ENCODE peak calls at places on chromosomes 1 and 21, in nine cellular contexts. G is heart right ventricle, W is brain microvascular endothelial cell, R is body of pancreas, M is IMR-90, T is esophagus squamous epithelium, Q is heart left ventricle, K is right lobe of liver, F is tibial nerve. Y is an unnamed sample. For H3K36me3, the result is how much of the 10 kb centered on the place peaks cover.

GRCh38 chr1:10962483-10962882 is 50.0 kb upstream of the TARDBP start:
- DNase-seq in G (no peak), W (no peak), R (peak), M (no peak), T (no peak), Q (no peak), K (no peak), F (no peak), Y (no peak)

GRCh38 chr1:10630661-10631120 is 155.9 kb downstream of the PEX14 start:
- DNase-seq in G (no peak), W (no peak), R (peak), M (no peak), T (no peak), Q (peak), K (no peak), F (no peak), Y (no peak)

GRCh38 chr1:75567212-75567611 is 43.7 kb downstream of the SLC44A5 start:
- DNase-seq in G (no peak), W (no peak), R (no peak), M (no peak), T (no peak), Q (no peak), K (no peak), F (no peak), Y (no peak)

GRCh38 chr1:201125019-201125418 is 2.0 kb downstream of the ASCL5 start:
- DNase-seq in G (no peak), W (no peak), R (peak), M (no peak), T (no peak), Q (no peak), K (no peak), F (no peak), Y (no peak)

GRCh38 chr1:154442006-154442740 is 37.0 kb downstream of the IL6R start:
- DNase-seq in G (no peak), W (peak), R (no peak), M (peak), T (no peak), Q (no peak), K (no peak), F (no peak), Y (no peak)

GRCh38 chr1:23798662-23799142 is 1.9 kb downstream of the GALE start:
- DNase-seq in G (no peak), W (no peak), R (peak), M (no peak), T (no peak), Q (no peak), K (peak), F (no peak), Y (no peak)

GRCh38 chr1:83882906-83883305 is 116.0 kb downstream of the TTLL7 start:
- DNase-seq in G (peak), W (peak), R (no peak), M (peak), T (no peak), Q (no peak), K (peak), F (no peak), Y (peak)

GRCh38 chr1:228062812-228063211 is 19.7 kb upstream of the ARF1 start:
- DNase-seq in G (no peak), W (no peak), R (no peak), M (no peak), T (no peak), Q (no peak), K (no peak), F (no peak), Y (no peak)

GRCh38 chr1:53127546-53127945 is 14.9 kb downstream of the SLC1A7 start:
- DNase-seq in G (no peak), W (no peak), R (no peak), M (peak), T (no peak), Q (no peak), K (peak), F (no peak), Y (no peak)

GRCh38 chr1:15869413-15869812 is 21.9 kb downstream of the SPEN start:
- DNase-seq in G (no peak), W (no peak), R (no peak), M (no peak), T (no peak), Q (no peak), K (no peak), F (no peak), Y (no peak)

GRCh38 chr1:38923607-38924006 is 18.0 kb downstream of the RHBDL2 start:
- DNase-seq in G (no peak), W (no peak), R (no peak), M (no peak), T (no peak), Q (no peak), K (no peak), F (no peak), Y (peak)

GRCh38 chr1:203104096-203104495 is 18.3 kb upstream of the MYOG start:
- DNase-seq in G (no peak), W (no peak), R (no peak), M (no peak), T (no peak), Q (no peak), K (no peak), F (no peak), Y (no peak)

GRCh38 chr1:78092686-78093085 is 46.9 kb downstream of the GIPC2 start:
- DNase-seq in G (no peak), W (no peak), R (no peak), M (no peak), T (no peak), Q (no peak), K (no peak), F (no peak), Y (peak)

GRCh38 chr1:101240041-101240430 is 3.2 kb downstream of the S1PR1 start:
- DNase-seq in G (peak), W (no peak), R (no peak), M (no peak), T (no peak), Q (peak), K (no peak), F (no peak), Y (no peak)

GRCh38 chr21:40067751-40068150 is 200.5 kb downstream of the PCP4 start:
- DNase-seq in G (no peak), W (no peak), R (no peak), M (no peak), T (no peak), Q (no peak), K (no peak), F (no peak), Y (no peak)

GRCh38 chr1:21868482-21868881 is 56.4 kb downstream of the LDLRAD2 start:
- DNase-seq in G (no peak), W (no peak), R (no peak), M (no peak), T (no peak), Q (no peak), K (no peak), F (no peak), Y (no peak)

GRCh38 chr1:2641381-2642130 is 8.7 kb upstream of the MMEL1 start:
- DNase-seq in G (no peak), W (no peak), R (no peak), M (no peak), T (no peak), Q (peak), K (peak), F (no peak), Y (no peak)

GRCh38 chr1:54810144-54810942 is 9.2 kb upstream of the TTC22 start:
- DNase-seq in G (peak), W (peak), R (peak), M (peak), T (no peak), Q (no peak), K (peak), F (no peak), Y (peak)

DNA sequence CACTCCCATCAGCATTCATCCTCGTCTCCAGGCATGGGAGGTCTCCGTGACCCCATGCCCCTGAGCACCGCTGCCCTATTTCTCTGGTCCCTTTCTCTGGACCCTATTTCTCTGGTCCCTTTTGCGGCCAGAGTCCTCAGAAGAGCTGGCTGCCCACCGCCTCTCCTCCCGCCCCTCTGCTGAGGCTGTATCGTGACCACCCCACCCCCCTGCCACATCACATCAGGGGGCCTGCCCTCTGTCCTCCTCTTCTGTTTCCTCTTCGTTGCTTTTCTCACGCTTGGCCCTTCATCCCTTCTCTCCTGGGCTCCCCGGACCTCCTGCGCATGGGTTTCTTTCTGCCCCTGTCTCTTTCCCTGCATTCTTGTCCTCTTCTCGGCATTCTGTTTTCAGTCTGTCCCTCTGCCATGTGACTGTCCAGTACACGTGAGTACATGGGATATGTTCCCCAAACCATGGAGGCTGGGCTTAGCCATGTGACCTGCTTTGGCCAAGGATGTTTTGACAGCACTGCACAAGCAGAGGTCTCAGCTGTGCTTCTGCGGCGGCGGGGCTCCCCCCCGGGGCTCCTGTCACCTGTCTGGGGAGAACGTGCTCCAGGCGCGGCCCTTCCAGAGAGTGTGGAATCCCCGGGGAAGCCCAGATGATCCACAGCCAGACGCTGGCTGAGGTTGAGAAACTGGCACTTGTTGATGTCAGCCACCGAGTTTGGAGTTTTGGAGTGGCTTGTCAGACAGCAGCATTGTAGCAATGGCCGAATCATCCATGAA is 54.5 kb upstream of the C1orf174 start:
- DNase-seq in G (no peak), W (no peak), R (no peak), M (no peak), T (no peak), Q (no peak), K (no peak), F (no peak), Y (no peak)
- TF ChIP-seq CTCF in G (no peak), W (no peak), R (no peak), M (no peak), T (no peak), Q (no peak), K (no peak), F (no peak), Y (no peak)

GRCh38 chr1:8012955-8013354 is 13.2 kb downstream of the ERRFI1 start:
- DNase-seq in G (no peak), W (no peak), R (no peak), M (no peak), T (no peak), Q (no peak), K (no peak), F (no peak), Y (no peak)
- H3K36me3 ChIP-seq in G (under half), W (half or more), R (under half), M (under half), T (under half), Q (under half), K (under half), F (under half), Y (under half)

GRCh38 chr1:20586939-20587638 is 1.8 kb upstream of the CDA start:
- DNase-seq in G (no peak), W (no peak), R (no peak), M (no peak), T (no peak), Q (no peak), K (no peak), F (no peak), Y (no peak)

GRCh38 chr1:20589331-20590312 is 725 bp downstream of the CDA start:
- DNase-seq in G (peak), W (no peak), R (peak), M (peak), T (no peak), Q (peak), K (peak), F (no peak), Y (no peak)

GRCh38 chr1:20590313-20590777 is 1.4 kb downstream of the CDA start:
- DNase-seq in G (no peak), W (no peak), R (no peak), M (peak), T (no peak), Q (no peak), K (peak), F (no peak), Y (no peak)

GRCh38 chr1:20587639-20588017 is 1.3 kb upstream of the CDA start:
- DNase-seq in G (no peak), W (peak), R (no peak), M (peak), T (no peak), Q (no peak), K (no peak), F (no peak), Y (peak)

DNA sequence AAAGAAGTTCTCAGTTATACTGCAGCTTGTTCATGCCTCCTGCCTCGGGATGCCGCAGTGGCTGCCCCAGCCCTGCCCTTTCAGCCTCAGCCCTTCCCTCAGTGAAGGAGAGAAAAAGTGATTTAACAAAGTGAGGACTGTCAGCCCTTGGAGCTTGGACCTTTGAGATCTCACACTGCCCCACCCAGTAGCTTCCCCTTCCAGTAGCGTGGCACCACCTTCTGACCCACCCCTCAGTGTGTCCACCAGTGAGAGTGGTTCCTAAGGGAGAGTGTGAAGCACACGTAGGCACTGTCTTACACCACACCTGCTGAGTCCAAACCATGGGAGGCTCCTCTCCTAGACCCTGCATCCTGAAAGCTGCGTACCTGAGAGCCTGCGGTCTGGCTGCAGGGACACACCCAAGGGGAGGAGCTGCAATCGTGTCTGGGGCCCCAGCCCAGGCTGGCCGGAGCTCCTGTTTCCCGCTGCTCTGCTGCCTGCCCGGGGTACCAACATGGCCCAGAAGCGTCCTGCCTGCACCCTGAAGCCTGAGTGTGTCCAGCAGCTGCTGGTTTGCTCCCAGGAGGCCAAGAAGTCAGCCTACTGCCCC is at the start of gene CDA:
- DNase-seq in G (no peak), W (no peak), R (no peak), M (no peak), T (no peak), Q (peak), K (peak), F (no peak), Y (peak)
- H3K4me3 ChIP-seq in G (peak), W (no peak), R (no peak), M (no peak), T (peak), Q (peak), K (peak), F (no peak), Y (peak)

GRCh38 chr1:160058087-160058486 is 11.9 kb downstream of the KCNJ10 start:
- DNase-seq in G (no peak), W (no peak), R (no peak), M (no peak), T (no peak), Q (no peak), K (no peak), F (no peak), Y (peak)
- TF ChIP-seq CTCF in G (peak), W (peak), R (peak), M (no peak), T (no peak), Q (peak), K (peak), F (peak), Y (peak)

Y was measured in bronchial epithelial cell.